ENCODE peak calls at places on chromosome 2, in six cellular contexts. One of them, this sample, is unnamed.

GRCh38 chr2:219643084-219643473 is 15.6 kb downstream of the SLC4A3 start:
- DNase-seq in breast epithelium: no peak
- DNase-seq in IMR-90: no peak
- DNase-seq in RWPE1: no peak
- DNase-seq in fibroblast of lung: no peak
- DNase-seq in B cell: no peak
- DNase-seq in this sample: no peak

GRCh38 chr2:26735883-26736588 is 28.0 kb upstream of the SLC35F6 start:
- DNase-seq in breast epithelium: no peak
- DNase-seq in IMR-90: no peak
- DNase-seq in RWPE1: no peak
- DNase-seq in fibroblast of lung: no peak
- DNase-seq in B cell: no peak
- DNase-seq in this sample: no peak

GRCh38 chr2:218476676-218477075 is 57.8 kb downstream of the VIL1 start:
- DNase-seq in breast epithelium: no peak
- DNase-seq in IMR-90: peak; percentile 46
- DNase-seq in RWPE1: no peak
- DNase-seq in fibroblast of lung: peak; percentile 34
- DNase-seq in B cell: no peak
- DNase-seq in this sample: no peak

GRCh38 chr2:172655091-172655837 is 80.4 kb upstream of the RAPGEF4 start:
- DNase-seq in breast epithelium: no peak
- DNase-seq in IMR-90: peak; percentile 96
- DNase-seq in RWPE1: no peak
- DNase-seq in fibroblast of lung: peak; percentile 90
- DNase-seq in B cell: no peak
- DNase-seq in this sample: peak; percentile 91

GRCh38 chr2:12555012-12555645 is 161.6 kb upstream of the TRIB2 start:
- DNase-seq in breast epithelium: no peak
- DNase-seq in IMR-90: peak; percentile 80
- DNase-seq in RWPE1: peak; percentile 80
- DNase-seq in fibroblast of lung: peak; percentile 71
- DNase-seq in B cell: no peak
- DNase-seq in this sample: peak; percentile 66

GRCh38 chr2:88831792-88832248 is 140.3 kb downstream of the RPIA start:
- DNase-seq in breast epithelium: no peak
- DNase-seq in IMR-90: peak; percentile 16
- DNase-seq in RWPE1: no peak
- DNase-seq in fibroblast of lung: peak; percentile 9
- DNase-seq in B cell: peak; percentile 58
- DNase-seq in this sample: no peak

GRCh38 chr2:142041996-142042395 is 88.8 kb downstream of the LRP1B start:
- DNase-seq in breast epithelium: no peak
- DNase-seq in IMR-90: no peak
- DNase-seq in RWPE1: no peak
- DNase-seq in fibroblast of lung: no peak
- DNase-seq in B cell: no peak
- DNase-seq in this sample: no peak

GRCh38 chr2:20141056-20141762 is 83.7 kb downstream of the SDC1 start:
- DNase-seq in breast epithelium: peak; percentile 77
- DNase-seq in IMR-90: peak; percentile 96
- DNase-seq in RWPE1: peak; percentile 96
- DNase-seq in fibroblast of lung: peak; percentile 96
- DNase-seq in B cell: no peak
- DNase-seq in this sample: peak; percentile 92

GRCh38 chr2:146850746-146851145 is 994.1 kb upstream of the ACVR2A start:
- DNase-seq in breast epithelium: no peak
- DNase-seq in IMR-90: no peak
- DNase-seq in RWPE1: no peak
- DNase-seq in fibroblast of lung: no peak
- DNase-seq in B cell: no peak
- DNase-seq in this sample: no peak

GRCh38 chr2:61175036-61175435 is 13.0 kb downstream of the C2orf74 start:
- DNase-seq in breast epithelium: no peak
- DNase-seq in IMR-90: no peak
- DNase-seq in RWPE1: no peak
- DNase-seq in fibroblast of lung: no peak
- DNase-seq in B cell: no peak
- DNase-seq in this sample: no peak

GRCh38 chr2:146873646-146874259 is 971.1 kb upstream of the ACVR2A start:
- DNase-seq in breast epithelium: no peak
- DNase-seq in IMR-90: no peak
- DNase-seq in RWPE1: no peak
- DNase-seq in fibroblast of lung: no peak
- DNase-seq in B cell: no peak
- DNase-seq in this sample: no peak

GRCh38 chr2:131077182-131077846 is 15.9 kb downstream of the FAM168B start:
- DNase-seq in breast epithelium: no peak
- DNase-seq in IMR-90: no peak
- DNase-seq in RWPE1: no peak
- DNase-seq in fibroblast of lung: no peak
- DNase-seq in B cell: no peak
- DNase-seq in this sample: no peak

GRCh38 chr2:94993176-94994062 is 32.1 kb upstream of the MAL start:
- DNase-seq in breast epithelium: no peak
- DNase-seq in IMR-90: no peak
- DNase-seq in RWPE1: no peak
- DNase-seq in fibroblast of lung: no peak
- DNase-seq in B cell: no peak
- DNase-seq in this sample: no peak

GRCh38 chr2:172624996-172625395 is 69.1 kb downstream of the PDK1 start:
- DNase-seq in breast epithelium: no peak
- DNase-seq in IMR-90: peak; percentile 61
- DNase-seq in RWPE1: no peak
- DNase-seq in fibroblast of lung: no peak
- DNase-seq in B cell: no peak
- DNase-seq in this sample: no peak

GRCh38 chr2:215952860-215953637 is 60.3 kb downstream of the MREG start:
- DNase-seq in breast epithelium: no peak
- DNase-seq in IMR-90: no peak
- DNase-seq in RWPE1: no peak
- DNase-seq in fibroblast of lung: no peak
- DNase-seq in B cell: no peak
- DNase-seq in this sample: no peak

GRCh38 chr2:207341816-207342215 is 176.1 kb upstream of the KLF7 start:
- DNase-seq in breast epithelium: no peak
- DNase-seq in IMR-90: no peak
- DNase-seq in RWPE1: no peak
- DNase-seq in fibroblast of lung: no peak
- DNase-seq in B cell: no peak
- DNase-seq in this sample: no peak

GRCh38 chr2:224101820-224102630 is 62.9 kb upstream of the SERPINE2 start:
- DNase-seq in breast epithelium: no peak
- DNase-seq in IMR-90: peak; percentile 98
- DNase-seq in RWPE1: peak; percentile 75
- DNase-seq in fibroblast of lung: peak; percentile 85
- DNase-seq in B cell: no peak
- DNase-seq in this sample: peak; percentile 96

GRCh38 chr2:20868377-20868776 is 45.5 kb upstream of the LDAH start:
- DNase-seq in breast epithelium: no peak
- DNase-seq in IMR-90: no peak
- DNase-seq in RWPE1: no peak
- DNase-seq in fibroblast of lung: no peak
- DNase-seq in B cell: no peak
- DNase-seq in this sample: no peak

GRCh38 chr2:240567872-240568677 is at the start of gene RNPEPL1:
- DNase-seq in breast epithelium: peak; percentile 25
- DNase-seq in IMR-90: no peak
- DNase-seq in RWPE1: no peak
- DNase-seq in fibroblast of lung: peak; percentile 20
- DNase-seq in B cell: peak; percentile 90
- DNase-seq in this sample: peak; percentile 28

GRCh38 chr2:12096425-12096824 is 350.0 kb downstream of the LPIN1 start:
- DNase-seq in breast epithelium: no peak
- DNase-seq in IMR-90: no peak
- DNase-seq in RWPE1: no peak
- DNase-seq in fibroblast of lung: no peak
- DNase-seq in B cell: no peak
- DNase-seq in this sample: no peak

GRCh38 chr2:158686166-158686792 is 108.8 kb upstream of the DAPL1 start:
- DNase-seq in breast epithelium: no peak
- DNase-seq in IMR-90: peak; percentile 26
- DNase-seq in RWPE1: no peak
- DNase-seq in fibroblast of lung: peak; percentile 19
- DNase-seq in B cell: no peak
- DNase-seq in this sample: peak; percentile 28

GRCh38 chr2:214649440-214650205 is 159.9 kb downstream of the BARD1 start:
- DNase-seq in breast epithelium: no peak
- DNase-seq in IMR-90: peak; percentile 69
- DNase-seq in RWPE1: no peak
- DNase-seq in fibroblast of lung: no peak
- DNase-seq in B cell: no peak
- DNase-seq in this sample: peak; percentile 35

GRCh38 chr2:18626958-18627650 is 37.7 kb upstream of the NT5C1B start:
- DNase-seq in breast epithelium: no peak
- DNase-seq in IMR-90: no peak
- DNase-seq in RWPE1: no peak
- DNase-seq in fibroblast of lung: peak; percentile 45
- DNase-seq in B cell: no peak
- DNase-seq in this sample: no peak

GRCh38 chr2:48170281-48170680 is 264.0 kb upstream of the FBXO11 start:
- DNase-seq in breast epithelium: no peak
- DNase-seq in IMR-90: peak; percentile 69
- DNase-seq in RWPE1: no peak
- DNase-seq in fibroblast of lung: peak; percentile 41
- DNase-seq in B cell: no peak
- DNase-seq in this sample: no peak

GRCh38 chr2:130806370-130806769 is 30.3 kb upstream of the ARHGEF4 start:
- DNase-seq in breast epithelium: no peak
- DNase-seq in IMR-90: no peak
- DNase-seq in RWPE1: no peak
- DNase-seq in fibroblast of lung: no peak
- DNase-seq in B cell: no peak
- DNase-seq in this sample: no peak

GRCh38 chr2:147968571-147968970 is 52.0 kb downstream of the ORC4 start:
- DNase-seq in breast epithelium: no peak
- DNase-seq in IMR-90: no peak
- DNase-seq in RWPE1: no peak
- DNase-seq in fibroblast of lung: no peak
- DNase-seq in B cell: no peak
- DNase-seq in this sample: no peak

DNA sequence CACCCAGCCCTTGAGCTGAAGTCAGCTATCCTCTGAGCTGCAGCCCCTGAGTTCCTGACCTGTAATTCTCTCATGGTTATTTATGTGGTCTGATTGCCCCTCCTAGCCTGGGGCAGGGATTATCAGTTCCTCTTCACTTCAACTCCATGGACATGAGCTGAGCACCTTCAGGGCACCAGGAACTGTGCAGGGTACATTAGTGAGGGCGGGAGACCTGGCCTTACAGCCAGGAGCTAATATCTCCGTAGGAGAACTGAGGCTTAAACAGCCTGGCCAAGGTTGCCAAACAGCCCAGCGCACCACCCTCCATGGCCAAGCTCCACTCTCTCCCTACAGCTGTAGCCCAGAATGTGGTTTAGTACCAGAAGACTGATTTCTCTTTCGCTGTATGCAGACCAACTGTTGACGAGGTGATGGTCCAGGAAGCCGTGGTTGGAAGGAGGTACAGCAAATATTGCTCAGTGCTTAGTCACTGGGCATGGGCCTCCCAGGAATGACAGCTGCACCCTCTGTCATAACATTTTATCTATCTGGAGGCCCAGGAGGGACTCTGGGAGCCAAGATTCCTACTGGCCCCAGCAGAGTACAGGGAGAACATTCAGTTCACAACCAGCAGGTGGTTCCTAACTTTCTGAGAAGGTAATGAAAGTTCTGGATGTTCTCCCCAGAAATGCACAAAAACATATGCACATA is 228.7 kb upstream of the SIX2 start:
- DNase-seq in breast epithelium: no peak
- DNase-seq in IMR-90: peak; percentile 95
- DNase-seq in RWPE1: peak; percentile 91
- DNase-seq in fibroblast of lung: peak; percentile 93
- DNase-seq in B cell: no peak
- DNase-seq in this sample: peak; percentile 81
- TF ChIP-seq CTCF in breast epithelium: no peak
- TF ChIP-seq CTCF in IMR-90: peak; percentile 23
- TF ChIP-seq CTCF in RWPE1: no peak
- TF ChIP-seq CTCF in fibroblast of lung: peak; percentile 33
- TF ChIP-seq CTCF in B cell: no peak
- TF ChIP-seq CTCF in this sample: peak; percentile 68

GRCh38 chr2:37493425-37493824 is 149.0 kb downstream of the QPCT start:
- DNase-seq in breast epithelium: no peak
- DNase-seq in IMR-90: no peak
- DNase-seq in RWPE1: no peak
- DNase-seq in fibroblast of lung: no peak
- DNase-seq in B cell: no peak
- DNase-seq in this sample: no peak
- TF ChIP-seq CTCF in breast epithelium: no peak
- TF ChIP-seq CTCF in IMR-90: no peak
- TF ChIP-seq CTCF in RWPE1: no peak
- TF ChIP-seq CTCF in fibroblast of lung: no peak
- TF ChIP-seq CTCF in B cell: no peak
- TF ChIP-seq CTCF in this sample: no peak

GRCh38 chr2:124025896-124026295 is 809 bp downstream of the CNTNAP5 start:
- DNase-seq in breast epithelium: no peak
- DNase-seq in IMR-90: no peak
- DNase-seq in RWPE1: no peak
- DNase-seq in fibroblast of lung: no peak
- DNase-seq in B cell: no peak
- DNase-seq in this sample: no peak

GRCh38 chr2:124032799-124033198 is 7.7 kb downstream of the CNTNAP5 start:
- DNase-seq in breast epithelium: no peak
- DNase-seq in IMR-90: no peak
- DNase-seq in RWPE1: no peak
- DNase-seq in fibroblast of lung: no peak
- DNase-seq in B cell: no peak
- DNase-seq in this sample: no peak

GRCh38 chr2:124024491-124025348 is at the start of gene CNTNAP5:
- DNase-seq in breast epithelium: no peak
- DNase-seq in IMR-90: no peak
- DNase-seq in RWPE1: peak; percentile 60
- DNase-seq in fibroblast of lung: peak; percentile 17
- DNase-seq in B cell: no peak
- DNase-seq in this sample: no peak

GRCh38 chr2:124025349-124025720 is 248 bp downstream of the CNTNAP5 start:
- DNase-seq in breast epithelium: no peak
- DNase-seq in IMR-90: no peak
- DNase-seq in RWPE1: no peak
- DNase-seq in fibroblast of lung: no peak
- DNase-seq in B cell: no peak
- DNase-seq in this sample: no peak

DNA sequence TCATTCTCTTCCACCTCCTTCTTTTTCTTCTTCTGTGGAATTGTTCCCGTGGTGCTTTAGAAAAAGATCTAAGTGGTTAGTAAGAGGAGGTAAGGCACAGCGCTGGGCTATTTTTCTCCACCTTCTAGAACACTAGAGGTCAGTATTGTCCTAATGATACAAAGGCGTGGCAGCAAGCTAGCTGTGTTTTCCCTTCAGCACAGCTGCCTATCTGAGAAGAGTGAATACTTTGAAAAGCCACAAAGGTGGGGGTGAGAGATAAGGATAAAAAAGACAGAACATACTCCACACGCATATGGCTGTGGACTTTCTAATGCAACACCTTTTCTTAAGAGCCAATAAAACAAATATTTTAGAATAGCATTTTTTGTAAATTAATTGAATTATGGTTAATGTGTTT is 2.1 kb downstream of the CNTNAP5 start:
- DNase-seq in breast epithelium: no peak
- DNase-seq in IMR-90: peak; percentile 30
- DNase-seq in RWPE1: peak; percentile 40
- DNase-seq in fibroblast of lung: peak; percentile 55
- DNase-seq in B cell: no peak
- DNase-seq in this sample: peak; percentile 16
- TF ChIP-seq CTCF in breast epithelium: no peak
- TF ChIP-seq CTCF in IMR-90: peak; percentile 60
- TF ChIP-seq CTCF in RWPE1: peak; percentile 71
- TF ChIP-seq CTCF in fibroblast of lung: peak; percentile 64
- TF ChIP-seq CTCF in B cell: no peak
- TF ChIP-seq CTCF in this sample: peak; percentile 74

GRCh38 chr2:8803658-8804379 is 33.6 kb downstream of the KIDINS220 start:
- DNase-seq in breast epithelium: peak; percentile 58
- DNase-seq in IMR-90: peak; percentile 97
- DNase-seq in RWPE1: peak; percentile 93
- DNase-seq in fibroblast of lung: peak; percentile 91
- DNase-seq in B cell: no peak
- DNase-seq in this sample: peak; percentile 93
- TF ChIP-seq CTCF in breast epithelium: no peak
- TF ChIP-seq CTCF in IMR-90: no peak
- TF ChIP-seq CTCF in RWPE1: no peak
- TF ChIP-seq CTCF in fibroblast of lung: no peak
- TF ChIP-seq CTCF in B cell: no peak
- TF ChIP-seq CTCF in this sample: peak; percentile 22